ENCODE peak calls at places on chromosomes 7 and 10, in five cellular contexts. I is fibroblast of the aortic adventitia, E is posterior cingulate gyrus, Q is LoVo, A is bronchial epithelial cell. F is an unnamed sample.

GRCh38 chr7:81294897-81295515 is 376.2 kb upstream of the SEMA3C start:
- DNase-seq in I (no peak), E (peak), A (no peak), Q (no peak), F (no peak)

GRCh38 chr10:21969326-21970287 is 33.9 kb downstream of the DNAJC1 start:
- DNase-seq in A (peak), Q (no peak), E (no peak), I (peak), F (peak)

GRCh38 chr7:43792471-43792870 is 34.0 kb downstream of the BLVRA start:
- DNase-seq in I (no peak), A (no peak), E (no peak), Q (no peak), F (no peak)

GRCh38 chr10:126012485-126012884 is 116.1 kb downstream of the FANK1 start:
- DNase-seq in E (no peak), I (no peak), A (peak), Q (no peak), F (peak)

GRCh38 chr7:74355091-74355490 is 65.9 kb downstream of the CLIP2 start:
- DNase-seq in E (no peak), A (peak), I (peak), Q (peak), F (peak)

GRCh38 chr10:13349776-13350274 is 1.7 kb upstream of the SEPHS1 start:
- DNase-seq in Q (peak), A (peak), I (peak), E (no peak), F (peak)

GRCh38 chr7:47142867-47143175 is 439.1 kb downstream of the TNS3 start:
- DNase-seq in Q (no peak), I (no peak), A (no peak), E (no peak), F (no peak)

GRCh38 chr7:34059551-34059840 is 154.2 kb downstream of the BMPER start:
- DNase-seq in Q (no peak), E (no peak), A (no peak), I (no peak), F (no peak)

GRCh38 chr10:35876248-35876647 is 234.2 kb upstream of the FZD8 start:
- DNase-seq in E (no peak), A (peak), I (peak), Q (no peak), F (peak)

GRCh38 chr7:158987691-158988090 is 131.3 kb downstream of the DYNC2I1 start:
- DNase-seq in A (no peak), Q (no peak), I (no peak), E (no peak), F (no peak)

GRCh38 chr7:128948312-128948973 is 10.7 kb downstream of the IRF5 start:
- DNase-seq in I (peak), E (no peak), Q (no peak), A (no peak), F (no peak)

GRCh38 chr10:119505588-119506315 is 36.8 kb downstream of the RGS10 start:
- DNase-seq in E (no peak), A (no peak), I (no peak), Q (no peak), F (no peak)

GRCh38 chr7:929311-929711 is 25.2 kb downstream of the ADAP1 start:
- DNase-seq in E (peak), I (no peak), A (no peak), Q (no peak), F (no peak)

GRCh38 chr7:18521945-18522566 is 26.5 kb downstream of the HDAC9 start:
- DNase-seq in I (no peak), A (no peak), Q (no peak), E (no peak), F (no peak)

GRCh38 chr7:10939911-10940747 is 33.5 kb upstream of the PHF14 start:
- DNase-seq in Q (peak), I (peak), E (peak), A (peak), F (peak)

F was measured in PC-3.